ENCODE peak calls at places on chromosomes 13 and 19, in ten cellular contexts. One of them, this sample, is unnamed.

GRCh38 chr13:104414771-104415170 is 1348.6 kb upstream of the SLC10A2 start:
- DNase-seq in HCT116: no peak
- DNase-seq in AG04450: no peak
- DNase-seq in brain microvascular endothelial cell: no peak
- DNase-seq in ovary: no peak
- DNase-seq in breast epithelium: no peak
- DNase-seq in astrocyte: peak; percentile 1
- DNase-seq in psoas muscle: no peak
- DNase-seq in A549: no peak
- DNase-seq in SK-N-SH: no peak
- DNase-seq in this sample: no peak

GRCh38 chr13:20161275-20161950 is 561 bp upstream of the GJA3 start:
- DNase-seq in HCT116: no peak
- DNase-seq in AG04450: no peak
- DNase-seq in brain microvascular endothelial cell: no peak
- DNase-seq in ovary: no peak
- DNase-seq in breast epithelium: no peak
- DNase-seq in astrocyte: no peak
- DNase-seq in psoas muscle: no peak
- DNase-seq in A549: no peak
- DNase-seq in SK-N-SH: peak; percentile 43
- DNase-seq in this sample: no peak

GRCh38 chr13:36883829-36884228 is 36.2 kb downstream of the SMAD9 start:
- DNase-seq in HCT116: no peak
- DNase-seq in AG04450: no peak
- DNase-seq in brain microvascular endothelial cell: no peak
- DNase-seq in ovary: no peak
- DNase-seq in breast epithelium: no peak
- DNase-seq in astrocyte: no peak
- DNase-seq in psoas muscle: no peak
- DNase-seq in A549: no peak
- DNase-seq in SK-N-SH: no peak
- DNase-seq in this sample: no peak

GRCh38 chr13:81487151-81487550 is 1146.2 kb upstream of the SPRY2 start:
- DNase-seq in HCT116: peak; percentile 35
- DNase-seq in AG04450: no peak
- DNase-seq in brain microvascular endothelial cell: peak; percentile 0
- DNase-seq in ovary: no peak
- DNase-seq in breast epithelium: no peak
- DNase-seq in astrocyte: no peak
- DNase-seq in psoas muscle: no peak
- DNase-seq in A549: no peak
- DNase-seq in SK-N-SH: peak; percentile 1
- DNase-seq in this sample: peak; percentile 15

GRCh38 chr19:31553112-31553843 is 204.0 kb upstream of the TSHZ3 start:
- DNase-seq in HCT116: no peak
- DNase-seq in AG04450: no peak
- DNase-seq in brain microvascular endothelial cell: no peak
- DNase-seq in ovary: no peak
- DNase-seq in breast epithelium: no peak
- DNase-seq in astrocyte: no peak
- DNase-seq in psoas muscle: no peak
- DNase-seq in A549: no peak
- DNase-seq in SK-N-SH: peak; percentile 42
- DNase-seq in this sample: no peak

GRCh38 chr19:10603084-10603872 is 16.2 kb upstream of the AP1M2 start:
- DNase-seq in HCT116: no peak
- DNase-seq in AG04450: no peak
- DNase-seq in brain microvascular endothelial cell: no peak
- DNase-seq in ovary: peak; percentile 35
- DNase-seq in breast epithelium: peak; percentile 58
- DNase-seq in astrocyte: no peak
- DNase-seq in psoas muscle: peak; percentile 69
- DNase-seq in A549: no peak
- DNase-seq in SK-N-SH: peak; percentile 53
- DNase-seq in this sample: no peak

GRCh38 chr19:15331419-15332310 is 674 bp downstream of the BRD4 start:
- DNase-seq in HCT116: no peak
- DNase-seq in AG04450: no peak
- DNase-seq in brain microvascular endothelial cell: no peak
- DNase-seq in ovary: peak; percentile 65
- DNase-seq in breast epithelium: peak; percentile 39
- DNase-seq in astrocyte: no peak
- DNase-seq in psoas muscle: peak; percentile 82
- DNase-seq in A549: peak; percentile 36
- DNase-seq in SK-N-SH: peak; percentile 88
- DNase-seq in this sample: no peak

GRCh38 chr13:98433654-98434053 is 143.3 kb downstream of the STK24 start:
- DNase-seq in HCT116: no peak
- DNase-seq in AG04450: no peak
- DNase-seq in brain microvascular endothelial cell: no peak
- DNase-seq in ovary: no peak
- DNase-seq in breast epithelium: no peak
- DNase-seq in astrocyte: no peak
- DNase-seq in psoas muscle: no peak
- DNase-seq in A549: no peak
- DNase-seq in SK-N-SH: no peak
- DNase-seq in this sample: no peak

GRCh38 chr13:41780736-41781708 is 179.9 kb downstream of the VWA8 start:
- DNase-seq in HCT116: no peak
- DNase-seq in AG04450: peak; percentile 55
- DNase-seq in brain microvascular endothelial cell: peak; percentile 60
- DNase-seq in ovary: no peak
- DNase-seq in breast epithelium: peak; percentile 37
- DNase-seq in astrocyte: peak; percentile 88
- DNase-seq in psoas muscle: no peak
- DNase-seq in A549: no peak
- DNase-seq in SK-N-SH: no peak
- DNase-seq in this sample: no peak

GRCh38 chr19:33220115-33220514 is 5.5 kb downstream of the SLC7A10 start:
- DNase-seq in HCT116: no peak
- DNase-seq in AG04450: no peak
- DNase-seq in brain microvascular endothelial cell: no peak
- DNase-seq in ovary: no peak
- DNase-seq in breast epithelium: no peak
- DNase-seq in astrocyte: no peak
- DNase-seq in psoas muscle: no peak
- DNase-seq in A549: no peak
- DNase-seq in SK-N-SH: no peak
- DNase-seq in this sample: no peak

GRCh38 chr19:41427647-41428480 is 690 bp upstream of the B3GNT8 start:
- DNase-seq in HCT116: no peak
- DNase-seq in AG04450: no peak
- DNase-seq in brain microvascular endothelial cell: no peak
- DNase-seq in ovary: peak; percentile 56
- DNase-seq in breast epithelium: no peak
- DNase-seq in astrocyte: no peak
- DNase-seq in psoas muscle: no peak
- DNase-seq in A549: no peak
- DNase-seq in SK-N-SH: peak; percentile 56
- DNase-seq in this sample: no peak

GRCh38 chr19:51712461-51713081 is 11.2 kb downstream of the HAS1 start:
- DNase-seq in HCT116: no peak
- DNase-seq in AG04450: no peak
- DNase-seq in brain microvascular endothelial cell: no peak
- DNase-seq in ovary: no peak
- DNase-seq in breast epithelium: no peak
- DNase-seq in astrocyte: no peak
- DNase-seq in psoas muscle: no peak
- DNase-seq in A549: peak; percentile 59
- DNase-seq in SK-N-SH: no peak
- DNase-seq in this sample: peak; percentile 50
- TF ChIP-seq CTCF in HCT116: peak; percentile 57
- TF ChIP-seq CTCF in AG04450: peak; percentile 45
- TF ChIP-seq CTCF in brain microvascular endothelial cell: peak; percentile 67
- TF ChIP-seq CTCF in ovary: no peak
- TF ChIP-seq CTCF in breast epithelium: no peak
- TF ChIP-seq CTCF in astrocyte: peak; percentile 16
- TF ChIP-seq CTCF in psoas muscle: no peak
- TF ChIP-seq CTCF in A549: peak; percentile 30
- TF ChIP-seq CTCF in SK-N-SH: peak; percentile 62
- TF ChIP-seq CTCF in this sample: peak; percentile 94

DNA sequence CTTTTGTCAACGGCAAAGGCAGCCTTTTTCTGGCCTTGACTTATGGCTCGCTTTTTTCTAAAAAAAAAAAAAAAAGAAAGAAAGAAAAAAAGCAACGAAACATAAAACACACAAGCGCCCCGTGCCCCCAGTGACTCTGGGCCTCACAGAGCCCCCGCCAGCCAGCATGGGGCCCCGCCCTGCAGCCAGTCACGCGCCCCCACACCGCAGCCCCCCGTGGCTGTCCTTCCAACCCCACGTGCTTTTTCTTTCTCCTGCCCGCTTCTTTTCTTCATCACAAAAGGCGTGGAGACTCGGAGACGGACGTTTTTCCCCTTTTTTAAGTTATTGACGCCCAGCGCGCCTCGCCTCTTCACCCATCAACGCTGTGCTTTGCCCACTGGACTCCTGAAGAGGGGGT is 14.4 kb upstream of the GNA15 start:
- DNase-seq in HCT116: no peak
- DNase-seq in AG04450: no peak
- DNase-seq in brain microvascular endothelial cell: no peak
- DNase-seq in ovary: no peak
- DNase-seq in breast epithelium: no peak
- DNase-seq in astrocyte: no peak
- DNase-seq in psoas muscle: peak; percentile 26
- DNase-seq in A549: no peak
- DNase-seq in SK-N-SH: no peak
- DNase-seq in this sample: no peak
- H3K4me3 ChIP-seq in HCT116: no peak overlapping the region
- H3K4me3 ChIP-seq in AG04450: no peak overlapping the region
- H3K4me3 ChIP-seq in brain microvascular endothelial cell: no peak overlapping the region
- H3K4me3 ChIP-seq in ovary: no peak overlapping the region
- H3K4me3 ChIP-seq in breast epithelium: no peak overlapping the region
- H3K4me3 ChIP-seq in astrocyte: no peak overlapping the region
- H3K4me3 ChIP-seq in psoas muscle: no peak overlapping the region
- H3K4me3 ChIP-seq in A549: no peak overlapping the region
- H3K4me3 ChIP-seq in SK-N-SH: no peak overlapping the region
- H3K4me3 ChIP-seq in this sample: no peak overlapping the region

DNA sequence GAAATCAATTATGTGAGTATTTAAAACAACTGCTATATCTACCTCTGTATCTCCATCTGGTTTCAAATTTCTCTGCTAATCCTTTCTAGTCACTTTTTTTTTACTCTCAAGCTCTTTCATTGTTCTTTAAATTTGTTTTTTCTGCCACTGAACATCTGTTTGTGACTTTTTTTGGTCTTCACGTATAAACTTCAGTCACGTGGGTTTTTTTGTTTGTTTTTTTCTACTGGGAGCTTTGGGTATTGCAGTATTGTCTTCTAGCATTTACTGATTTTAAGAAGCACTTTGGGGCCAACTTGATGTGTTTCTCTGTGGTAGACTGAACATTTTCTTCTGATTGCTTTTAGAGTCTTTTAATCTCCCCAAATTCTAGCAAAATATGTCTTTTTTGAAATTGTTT is 262.6 kb upstream of the RXFP2 start:
- DNase-seq in HCT116: no peak
- DNase-seq in AG04450: no peak
- DNase-seq in brain microvascular endothelial cell: peak; percentile 45
- DNase-seq in ovary: no peak
- DNase-seq in breast epithelium: no peak
- DNase-seq in astrocyte: peak; percentile 3
- DNase-seq in psoas muscle: no peak
- DNase-seq in A549: peak; percentile 1
- DNase-seq in SK-N-SH: no peak
- DNase-seq in this sample: no peak
- TF ChIP-seq CTCF in HCT116: no peak
- TF ChIP-seq CTCF in AG04450: no peak
- TF ChIP-seq CTCF in brain microvascular endothelial cell: no peak
- TF ChIP-seq CTCF in ovary: no peak
- TF ChIP-seq CTCF in breast epithelium: peak; percentile 14
- TF ChIP-seq CTCF in astrocyte: no peak
- TF ChIP-seq CTCF in psoas muscle: no peak
- TF ChIP-seq CTCF in A549: no peak
- TF ChIP-seq CTCF in SK-N-SH: peak; percentile 13
- TF ChIP-seq CTCF in this sample: no peak

DNA sequence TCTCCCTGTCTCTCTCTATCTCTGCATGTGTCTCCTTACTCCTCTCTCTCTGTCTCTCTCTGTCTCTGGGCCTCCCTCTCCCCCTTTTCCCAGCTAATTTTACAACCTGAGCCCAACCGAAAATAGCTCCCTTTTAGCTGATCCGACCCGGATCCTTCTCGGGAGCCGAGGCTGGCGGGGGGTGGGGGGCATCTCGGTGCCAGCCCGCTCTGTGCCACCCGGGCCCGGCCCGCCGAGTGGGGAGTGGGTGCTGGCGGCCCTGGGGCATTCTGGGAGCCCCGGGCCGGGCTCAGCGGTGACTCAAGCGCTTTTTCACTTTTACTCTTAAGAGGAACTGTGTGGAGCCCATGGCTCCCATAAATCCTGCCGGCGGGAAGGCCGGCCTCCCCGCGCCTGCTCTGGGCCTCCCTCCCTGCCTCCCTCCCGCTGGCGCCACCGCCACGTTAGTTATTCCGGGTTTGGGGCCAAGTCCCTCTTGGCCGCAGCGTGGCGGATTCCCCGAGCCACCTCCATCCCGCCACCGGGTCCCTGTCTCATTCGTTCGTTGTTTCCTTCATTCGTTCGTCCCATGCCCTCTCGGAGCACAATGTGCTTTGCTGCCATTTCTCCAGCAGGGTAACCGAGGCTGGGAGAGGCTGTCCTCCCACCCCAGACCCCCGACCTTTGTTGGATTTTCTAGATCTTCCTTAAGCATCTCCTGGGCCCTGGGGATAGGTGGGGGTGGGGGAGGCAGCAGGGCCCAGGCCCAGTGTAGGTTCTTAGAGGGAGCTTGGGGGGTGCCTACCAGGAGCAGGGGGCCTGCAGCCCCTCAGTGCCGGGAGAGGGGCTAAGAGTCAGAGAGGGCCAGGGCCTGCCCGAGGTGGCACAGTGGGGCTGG is 3.2 kb downstream of the NFIC start:
- DNase-seq in HCT116: no peak
- DNase-seq in AG04450: no peak
- DNase-seq in brain microvascular endothelial cell: no peak
- DNase-seq in ovary: peak; percentile 69
- DNase-seq in breast epithelium: no peak
- DNase-seq in astrocyte: no peak
- DNase-seq in psoas muscle: peak; percentile 88
- DNase-seq in A549: no peak
- DNase-seq in SK-N-SH: no peak
- DNase-seq in this sample: no peak
- H3K4me3 ChIP-seq in HCT116: no peak overlapping the region
- H3K4me3 ChIP-seq in AG04450: peak overlapping the region; percentile 76
- H3K4me3 ChIP-seq in brain microvascular endothelial cell: peak overlapping the region; percentile 77
- H3K4me3 ChIP-seq in ovary: peak overlapping the region; percentile 88
- H3K4me3 ChIP-seq in breast epithelium: peak overlapping the region; percentile 89
- H3K4me3 ChIP-seq in astrocyte: peak overlapping the region; percentile 32
- H3K4me3 ChIP-seq in psoas muscle: peak overlapping the region; percentile 85
- H3K4me3 ChIP-seq in A549: peak overlapping the region; percentile 83
- H3K4me3 ChIP-seq in SK-N-SH: no peak overlapping the region
- H3K4me3 ChIP-seq in this sample: peak overlapping the region; percentile 92

GRCh38 chr19:50607874-50608785 is 31.6 kb downstream of the SYT3 start:
- DNase-seq in HCT116: peak; percentile 13
- DNase-seq in AG04450: peak; percentile 8
- DNase-seq in brain microvascular endothelial cell: peak; percentile 73
- DNase-seq in ovary: no peak
- DNase-seq in breast epithelium: peak; percentile 60
- DNase-seq in astrocyte: peak; percentile 4
- DNase-seq in psoas muscle: peak; percentile 74
- DNase-seq in A549: peak; percentile 97
- DNase-seq in SK-N-SH: peak; percentile 92
- DNase-seq in this sample: peak; percentile 15
- TF ChIP-seq CTCF in HCT116: peak; percentile 4
- TF ChIP-seq CTCF in AG04450: peak; percentile 51
- TF ChIP-seq CTCF in brain microvascular endothelial cell: peak; percentile 50
- TF ChIP-seq CTCF in ovary: no peak
- TF ChIP-seq CTCF in breast epithelium: no peak
- TF ChIP-seq CTCF in astrocyte: peak; percentile 12
- TF ChIP-seq CTCF in psoas muscle: no peak
- TF ChIP-seq CTCF in A549: peak; percentile 82
- TF ChIP-seq CTCF in SK-N-SH: peak; percentile 78
- TF ChIP-seq CTCF in this sample: peak; percentile 53

This sample was measured in LNCaP clone FGC.